ENCODE peak calls at places on chromosomes 6 and 20, in five cellular contexts. Z is IMR-90, R is neuronal stem cell, B is H9, V is mesendoderm. Q is an unnamed sample.
A peak's percentile ranks its signal among the peaks of the same experiment; 100 is the strongest.

GRCh38 chr20:9200196-9200595 is 131.3 kb downstream of the PLCB4 start:
- DNase-seq in Z (no peak), R (no peak), B (no peak), V (no peak), Q (peak; percentile 41)

GRCh38 chr6:96923871-96924493 is 546 bp upstream of the KLHL32 start:
- DNase-seq in Z (no peak), R (no peak), B (no peak), V (no peak), Q (peak; percentile 7)

GRCh38 chr6:170227996-170228550 is 62.8 kb downstream of the DLL1 start:
- DNase-seq in Z (no peak), R (no peak), B (no peak), V (no peak), Q (no peak)

GRCh38 chr6:49517919-49518318 is 18.2 kb downstream of the GLYATL3 start:
- DNase-seq in Z (no peak), R (no peak), B (no peak), V (no peak), Q (no peak)

GRCh38 chr6:73566954-73567591 is 46.2 kb upstream of the EEF1A1 start:
- DNase-seq in Z (peak; percentile 35), R (no peak), B (no peak), V (peak; percentile 43), Q (peak; percentile 66)

GRCh38 chr20:13243826-13244376 is 22.8 kb downstream of the ISM1 start:
- DNase-seq in Z (no peak), R (no peak), B (no peak), V (no peak), Q (no peak)

GRCh38 chr6:111952821-111953535 is 79.7 kb upstream of the FYN start:
- DNase-seq in Z (peak; percentile 31), R (no peak), B (no peak), V (no peak), Q (no peak)

GRCh38 chr20:63386491-63386890 is 25.3 kb upstream of the CHRNA4 start:
- DNase-seq in Z (no peak), R (no peak), B (no peak), V (no peak), Q (no peak)

GRCh38 chr20:21693322-21693721 is 12.1 kb upstream of the PAX1 start:
- DNase-seq in Z (no peak), R (no peak), B (peak; percentile 73), V (peak; percentile 67), Q (no peak)

GRCh38 chr6:160394654-160395035 is 46.5 kb downstream of the SLC22A3 start:
- DNase-seq in Z (no peak), R (no peak), B (no peak), V (peak; percentile 61), Q (no peak)

GRCh38 chr6:79257381-79258205 is 23.1 kb upstream of the HMGN3 start:
- DNase-seq in Z (peak; percentile 66), R (no peak), B (no peak), V (no peak), Q (peak; percentile 33)

GRCh38 chr6:99416892-99417767 is 8.0 kb downstream of the PNISR start:
- DNase-seq in Z (no peak), R (no peak), B (no peak), V (no peak), Q (no peak)

GRCh38 chr20:38109025-38109541 is 56.0 kb downstream of the TGM2 start:
- DNase-seq in Z (peak; percentile 83), R (no peak), B (no peak), V (no peak), Q (peak; percentile 93)

GRCh38 chr6:47428746-47429664 is 48.6 kb upstream of the CD2AP start:
- DNase-seq in Z (no peak), R (no peak), B (peak; percentile 77), V (peak; percentile 3), Q (no peak)

GRCh38 chr20:46378390-46379009 is 27.9 kb downstream of the ELMO2 start:
- DNase-seq in Z (no peak), R (no peak), B (no peak), V (no peak), Q (no peak)

GRCh38 chr6:42726485-42727083 is 4.2 kb upstream of the PRPH2 start:
- DNase-seq in Z (peak; percentile 91), R (peak; percentile 74), B (peak; percentile 65), V (peak; percentile 85), Q (peak; percentile 90)

GRCh38 chr6:111952326-111952725 is 79.1 kb upstream of the FYN start:
- DNase-seq in Z (no peak), R (no peak), B (no peak), V (no peak), Q (no peak)

GRCh38 chr6:30171677-30172471 is 8.5 kb downstream of the TRIM15 start:
- DNase-seq in Z (no peak), R (peak; percentile 17), B (peak; percentile 86), V (peak; percentile 86), Q (peak; percentile 30)

GRCh38 chr6:38349795-38350194 is 289.9 kb downstream of the BTBD9 start:
- DNase-seq in Z (peak; percentile 90), R (no peak), B (no peak), V (peak; percentile 73), Q (peak; percentile 83)

GRCh38 chr20:52192296-52193007 is 873 bp upstream of the ZFP64 start:
- DNase-seq in Z (no peak), R (peak; percentile 48), B (peak; percentile 76), V (peak; percentile 87), Q (peak; percentile 44)

GRCh38 chr6:139590206-139590605 is 215.8 kb upstream of the CITED2 start:
- DNase-seq in Z (no peak), R (no peak), B (no peak), V (no peak), Q (no peak)

GRCh38 chr6:153003294-153003645 is 761 bp upstream of the MTRF1L start:
- DNase-seq in Z (peak; percentile 20), R (no peak), B (no peak), V (peak; percentile 47), Q (no peak)

GRCh38 chr6:52125139-52125538 is 37.7 kb upstream of the PKHD1 start:
- DNase-seq in Z (no peak), R (no peak), B (no peak), V (no peak), Q (no peak)

DNA sequence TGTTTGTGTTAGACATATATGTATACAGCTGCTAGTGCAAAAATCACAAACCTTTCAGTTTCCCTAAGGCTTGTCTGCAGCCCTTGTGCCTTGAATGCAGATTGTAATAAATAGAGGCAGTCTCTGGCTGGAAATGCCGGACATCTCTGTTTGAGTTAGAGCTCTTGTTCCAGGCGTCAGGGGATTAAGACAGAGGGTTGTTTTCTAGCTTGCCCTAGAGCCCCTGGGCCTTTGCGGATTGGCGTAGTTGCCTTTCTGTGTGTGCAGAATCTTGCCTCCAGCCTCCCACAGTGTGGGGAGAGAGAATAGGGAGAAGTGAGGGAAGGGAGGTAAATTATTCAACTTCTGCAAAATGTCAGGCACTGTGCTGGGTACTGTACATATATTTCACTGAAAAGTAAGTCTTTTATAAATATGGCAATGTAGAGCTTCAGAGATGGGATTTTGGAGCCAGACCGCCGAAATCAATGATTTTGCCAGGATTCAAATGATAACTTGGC is 269.6 kb downstream of the PRL start:
- DNase-seq in Z (no peak), R (peak; percentile 20), B (no peak), V (no peak), Q (no peak)
- H3K4me1 ChIP-seq in Z (peaks cover 10% of the 10 kb centered on the region), R (peaks cover 6% of the 10 kb centered on the region), B (no peaks in the 10 kb centered on the region), V (peaks cover 11% of the 10 kb centered on the region), Q (peaks cover 6% of the 10 kb centered on the region)

DNA sequence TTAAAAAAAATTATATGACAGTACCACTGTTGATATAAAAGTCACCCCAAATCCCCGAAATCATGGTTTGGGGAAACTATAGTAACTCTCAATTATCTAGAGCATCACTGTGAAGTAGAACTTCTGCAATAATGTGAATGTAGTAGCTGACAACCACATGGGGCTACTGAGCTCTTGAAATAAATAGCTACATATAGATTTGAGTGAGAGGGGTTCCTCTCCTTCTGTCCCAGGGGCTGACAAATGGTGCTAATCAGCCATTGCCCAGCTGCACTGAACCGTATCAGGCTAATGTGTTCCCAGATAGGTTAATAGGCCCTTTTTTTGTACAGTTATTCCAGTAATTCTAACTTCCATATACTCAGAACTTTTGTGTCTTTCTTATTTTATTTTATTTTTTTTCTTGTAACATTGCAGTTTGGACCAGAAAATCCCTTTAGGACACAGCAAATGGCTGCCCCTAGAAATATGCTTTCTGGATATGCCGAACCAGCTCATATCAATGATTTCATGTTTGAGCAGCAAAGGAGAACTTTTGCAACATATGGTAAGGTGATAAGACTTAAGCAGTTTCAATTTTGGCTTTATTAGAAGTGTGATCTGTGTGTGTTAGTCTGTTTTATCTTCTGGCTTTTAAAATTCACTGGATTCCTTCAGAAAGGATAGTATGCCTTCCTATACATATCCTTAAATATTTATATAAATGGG is 21.1 kb downstream of the CDC40 start:
- DNase-seq in Z (no peak), R (no peak), B (no peak), V (peak; percentile 19), Q (no peak)
- H3K4me2 ChIP-seq in Z (no peak overlapping the region), R (no peak overlapping the region), B (no peak overlapping the region), V (no peak overlapping the region), Q (no peak overlapping the region)

DNA sequence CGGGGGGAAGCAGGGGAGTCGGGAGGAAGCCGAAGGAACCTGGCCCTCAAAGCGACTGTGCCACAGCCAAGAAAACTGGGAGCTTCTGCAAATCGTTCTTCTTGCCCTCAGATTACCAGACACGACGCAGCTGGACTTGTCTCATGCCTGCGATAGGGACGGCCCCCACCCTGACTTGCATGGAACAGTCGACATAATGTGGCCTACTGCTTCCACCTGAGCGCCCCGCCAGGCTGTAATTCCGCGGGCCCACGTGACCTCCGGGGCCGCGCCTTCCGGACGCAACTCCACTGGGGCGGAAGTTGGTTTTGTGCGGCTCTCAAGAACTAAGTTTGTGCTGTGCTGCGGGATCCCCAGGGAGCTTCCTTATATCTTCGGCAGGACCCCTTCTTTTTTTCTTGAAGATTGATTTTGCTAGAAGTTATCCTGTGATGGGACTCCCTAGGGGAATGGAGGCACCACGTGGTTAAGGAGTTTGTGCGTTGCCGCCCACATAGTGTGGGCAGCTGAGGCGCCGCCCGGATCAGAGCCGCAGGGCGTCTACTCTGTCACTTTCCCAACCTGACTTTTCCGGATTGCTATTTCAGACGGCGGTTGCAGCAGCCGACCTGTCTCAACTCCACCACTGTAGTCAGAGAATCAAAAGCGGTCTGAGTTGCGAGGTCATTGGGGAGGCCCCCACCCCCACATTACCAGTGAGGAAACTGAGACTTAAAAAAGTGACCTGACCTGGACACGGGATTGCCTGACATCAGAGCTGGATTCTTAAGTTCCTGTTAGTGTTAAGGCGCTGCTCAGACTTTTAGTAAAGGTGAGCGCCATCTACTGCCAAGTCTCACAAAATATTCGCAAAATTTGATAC is 540 bp upstream of the CD164 start:
- DNase-seq in Z (peak; percentile 92), R (peak; percentile 97), B (peak; percentile 95), V (peak; percentile 97), Q (peak; percentile 96)
- H2BK5ac ChIP-seq in Z (peak overlapping the region; percentile 99), R (peak overlapping the region; percentile 99), B (peak overlapping the region; percentile 98), V (peak overlapping the region; percentile 100), Q (peak overlapping the region; percentile 100)

GRCh38 chr6:41705996-41706835 is 29.2 kb downstream of the TFEB start:
- DNase-seq in Z (peak; percentile 68), R (peak; percentile 52), B (peak; percentile 81), V (peak; percentile 72), Q (peak; percentile 61)
- H3K4me1 ChIP-seq in Z (peaks cover 15% of the 10 kb centered on the region), R (no peaks in the 10 kb centered on the region), B (no peaks in the 10 kb centered on the region), V (no peaks in the 10 kb centered on the region), Q (peaks cover 62% of the 10 kb centered on the region)

Q was measured in mesenchymal stem cell.